ENCODE peak calls at places on chromosomes 3 and 15, in four cellular contexts. One of them, this sample, is unnamed.

GRCh38 chr15:35427496-35427895 is 118.5 kb downstream of the DPH6 start:
- DNase-seq in adrenal gland: no peak
- DNase-seq in cardiac muscle cell: no peak
- DNase-seq in uterus: no peak
- DNase-seq in this sample: no peak

GRCh38 chr15:90956551-90957104 is 1.9 kb downstream of the RCCD1 start:
- DNase-seq in cardiac muscle cell: peak
- DNase-seq in uterus: peak
- DNase-seq in adrenal gland: peak
- DNase-seq in this sample: no peak

GRCh38 chr3:51539291-51539891 is 872 bp downstream of the RAD54L2 start:
- DNase-seq in uterus: peak
- DNase-seq in cardiac muscle cell: peak
- DNase-seq in adrenal gland: peak
- DNase-seq in this sample: peak

GRCh38 chr15:51077565-51078153 is 17.0 kb downstream of the TNFAIP8L3 start:
- DNase-seq in cardiac muscle cell: peak
- DNase-seq in adrenal gland: peak
- DNase-seq in uterus: peak
- DNase-seq in this sample: no peak

GRCh38 chr3:56188201-56188600 is 280.1 kb downstream of the ERC2 start:
- DNase-seq in uterus: no peak
- DNase-seq in adrenal gland: no peak
- DNase-seq in cardiac muscle cell: no peak
- DNase-seq in this sample: no peak

GRCh38 chr3:125165948-125166553 is 46.5 kb downstream of the SLC12A8 start:
- DNase-seq in uterus: no peak
- DNase-seq in adrenal gland: no peak
- DNase-seq in cardiac muscle cell: no peak
- DNase-seq in this sample: no peak

GRCh38 chr15:31552482-31553099 is 226.0 kb downstream of the KLF13 start:
- DNase-seq in cardiac muscle cell: peak
- DNase-seq in uterus: no peak
- DNase-seq in adrenal gland: no peak
- DNase-seq in this sample: no peak

GRCh38 chr3:154243353-154243752 is 80.9 kb downstream of the DHX36 start:
- DNase-seq in cardiac muscle cell: peak
- DNase-seq in uterus: no peak
- DNase-seq in adrenal gland: no peak
- DNase-seq in this sample: peak

GRCh38 chr3:9704343-9705322 is 1.0 kb downstream of the CPNE9 start:
- DNase-seq in cardiac muscle cell: peak
- DNase-seq in uterus: peak
- DNase-seq in adrenal gland: peak
- DNase-seq in this sample: no peak

GRCh38 chr15:44726568-44727461 is 9.5 kb upstream of the TRIM69 start:
- DNase-seq in uterus: peak
- DNase-seq in adrenal gland: peak
- DNase-seq in cardiac muscle cell: peak
- DNase-seq in this sample: peak

GRCh38 chr15:91444656-91445055 is 344.6 kb downstream of the SV2B start:
- DNase-seq in cardiac muscle cell: no peak
- DNase-seq in adrenal gland: no peak
- DNase-seq in uterus: no peak
- DNase-seq in this sample: peak

GRCh38 chr3:36488077-36488789 is 107.9 kb downstream of the STAC start:
- DNase-seq in cardiac muscle cell: peak
- DNase-seq in adrenal gland: no peak
- DNase-seq in uterus: no peak
- DNase-seq in this sample: no peak

GRCh38 chr3:128177865-128178264 is 24.6 kb downstream of the EEFSEC start:
- DNase-seq in cardiac muscle cell: no peak
- DNase-seq in uterus: no peak
- DNase-seq in adrenal gland: no peak
- DNase-seq in this sample: no peak
- H3K4me3 ChIP-seq in cardiac muscle cell: no peak
- H3K4me3 ChIP-seq in uterus: peak
- H3K4me3 ChIP-seq in adrenal gland: no peak
- H3K4me3 ChIP-seq in this sample: no peak

GRCh38 chr3:188916934-188917391 is 254.8 kb upstream of the TPRG1 start:
- DNase-seq in uterus: no peak
- DNase-seq in adrenal gland: no peak
- DNase-seq in cardiac muscle cell: peak
- DNase-seq in this sample: no peak

GRCh38 chr3:188913084-188913483 is 258.7 kb upstream of the TPRG1 start:
- DNase-seq in adrenal gland: no peak
- DNase-seq in uterus: no peak
- DNase-seq in cardiac muscle cell: no peak
- DNase-seq in this sample: no peak

GRCh38 chr3:188914556-188914955 is 257.2 kb upstream of the TPRG1 start:
- DNase-seq in cardiac muscle cell: peak
- DNase-seq in adrenal gland: no peak
- DNase-seq in uterus: no peak
- DNase-seq in this sample: no peak

GRCh38 chr3:188918086-188918485 is 253.7 kb upstream of the TPRG1 start:
- DNase-seq in cardiac muscle cell: peak
- DNase-seq in adrenal gland: no peak
- DNase-seq in uterus: no peak
- DNase-seq in this sample: no peak

GRCh38 chr3:188915137-188915536 is 256.6 kb upstream of the TPRG1 start:
- DNase-seq in uterus: no peak
- DNase-seq in adrenal gland: no peak
- DNase-seq in cardiac muscle cell: peak
- DNase-seq in this sample: no peak
- TF ChIP-seq CTCF in uterus: no peak
- TF ChIP-seq CTCF in adrenal gland: no peak
- TF ChIP-seq CTCF in cardiac muscle cell: no peak
- TF ChIP-seq CTCF in this sample: no peak

GRCh38 chr3:170738756-170739155 is 131.2 kb downstream of the RPL22L1 start:
- DNase-seq in cardiac muscle cell: no peak
- DNase-seq in adrenal gland: no peak
- DNase-seq in uterus: no peak
- DNase-seq in this sample: no peak

GRCh38 chr3:170735821-170736220 is 134.2 kb downstream of the RPL22L1 start:
- DNase-seq in cardiac muscle cell: no peak
- DNase-seq in uterus: no peak
- DNase-seq in adrenal gland: no peak
- DNase-seq in this sample: no peak

GRCh38 chr3:170739410-170739809 is 130.6 kb downstream of the RPL22L1 start:
- DNase-seq in uterus: no peak
- DNase-seq in cardiac muscle cell: no peak
- DNase-seq in adrenal gland: no peak
- DNase-seq in this sample: no peak

GRCh38 chr3:170740285-170740684 is 129.7 kb downstream of the RPL22L1 start:
- DNase-seq in cardiac muscle cell: no peak
- DNase-seq in uterus: no peak
- DNase-seq in adrenal gland: no peak
- DNase-seq in this sample: no peak

DNA sequence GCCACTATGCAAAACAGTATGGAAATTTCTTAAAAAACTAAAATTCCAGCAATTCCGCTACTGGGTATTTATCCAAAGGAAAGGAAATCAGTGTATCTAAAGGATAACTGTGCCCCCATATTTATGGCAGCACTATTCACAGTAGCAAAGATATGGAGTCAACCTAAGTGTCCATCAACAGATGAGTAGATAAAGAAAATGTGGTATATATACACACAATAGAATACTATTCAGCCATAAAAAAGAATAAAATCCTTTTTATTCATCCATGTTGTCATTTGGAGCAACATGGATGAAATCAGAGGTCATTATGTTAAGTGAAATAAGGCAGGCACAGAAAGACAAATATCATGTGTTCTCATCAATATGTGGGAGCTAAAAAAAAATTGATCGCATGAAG is 132.2 kb downstream of the RPL22L1 start:
- DNase-seq in cardiac muscle cell: no peak
- DNase-seq in uterus: no peak
- DNase-seq in adrenal gland: no peak
- DNase-seq in this sample: no peak
- H3K4me3 ChIP-seq in cardiac muscle cell: no peak
- H3K4me3 ChIP-seq in uterus: no peak
- H3K4me3 ChIP-seq in adrenal gland: no peak
- H3K4me3 ChIP-seq in this sample: no peak

GRCh38 chr15:72402726-72403125 is 4.6 kb downstream of the TMEM202 start:
- DNase-seq in uterus: no peak
- DNase-seq in cardiac muscle cell: no peak
- DNase-seq in adrenal gland: no peak
- DNase-seq in this sample: no peak

GRCh38 chr15:72406936-72407335 is 8.8 kb downstream of the TMEM202 start:
- DNase-seq in cardiac muscle cell: no peak
- DNase-seq in adrenal gland: no peak
- DNase-seq in uterus: no peak
- DNase-seq in this sample: no peak

GRCh38 chr15:72398648-72399047 is 543 bp downstream of the TMEM202 start:
- DNase-seq in adrenal gland: peak
- DNase-seq in uterus: no peak
- DNase-seq in cardiac muscle cell: no peak
- DNase-seq in this sample: no peak

GRCh38 chr15:72404356-72404755 is 6.3 kb downstream of the TMEM202 start:
- DNase-seq in adrenal gland: no peak
- DNase-seq in cardiac muscle cell: no peak
- DNase-seq in uterus: no peak
- DNase-seq in this sample: no peak
- TF ChIP-seq CTCF in adrenal gland: no peak
- TF ChIP-seq CTCF in cardiac muscle cell: no peak
- TF ChIP-seq CTCF in uterus: no peak
- TF ChIP-seq CTCF in this sample: no peak

GRCh38 chr15:58052334-58052733 is 13.2 kb downstream of the ALDH1A2 start:
- DNase-seq in uterus: no peak
- DNase-seq in adrenal gland: no peak
- DNase-seq in cardiac muscle cell: no peak
- DNase-seq in this sample: no peak
- H3K4me3 ChIP-seq in uterus: no peak
- H3K4me3 ChIP-seq in adrenal gland: no peak
- H3K4me3 ChIP-seq in cardiac muscle cell: no peak
- H3K4me3 ChIP-seq in this sample: no peak

DNA sequence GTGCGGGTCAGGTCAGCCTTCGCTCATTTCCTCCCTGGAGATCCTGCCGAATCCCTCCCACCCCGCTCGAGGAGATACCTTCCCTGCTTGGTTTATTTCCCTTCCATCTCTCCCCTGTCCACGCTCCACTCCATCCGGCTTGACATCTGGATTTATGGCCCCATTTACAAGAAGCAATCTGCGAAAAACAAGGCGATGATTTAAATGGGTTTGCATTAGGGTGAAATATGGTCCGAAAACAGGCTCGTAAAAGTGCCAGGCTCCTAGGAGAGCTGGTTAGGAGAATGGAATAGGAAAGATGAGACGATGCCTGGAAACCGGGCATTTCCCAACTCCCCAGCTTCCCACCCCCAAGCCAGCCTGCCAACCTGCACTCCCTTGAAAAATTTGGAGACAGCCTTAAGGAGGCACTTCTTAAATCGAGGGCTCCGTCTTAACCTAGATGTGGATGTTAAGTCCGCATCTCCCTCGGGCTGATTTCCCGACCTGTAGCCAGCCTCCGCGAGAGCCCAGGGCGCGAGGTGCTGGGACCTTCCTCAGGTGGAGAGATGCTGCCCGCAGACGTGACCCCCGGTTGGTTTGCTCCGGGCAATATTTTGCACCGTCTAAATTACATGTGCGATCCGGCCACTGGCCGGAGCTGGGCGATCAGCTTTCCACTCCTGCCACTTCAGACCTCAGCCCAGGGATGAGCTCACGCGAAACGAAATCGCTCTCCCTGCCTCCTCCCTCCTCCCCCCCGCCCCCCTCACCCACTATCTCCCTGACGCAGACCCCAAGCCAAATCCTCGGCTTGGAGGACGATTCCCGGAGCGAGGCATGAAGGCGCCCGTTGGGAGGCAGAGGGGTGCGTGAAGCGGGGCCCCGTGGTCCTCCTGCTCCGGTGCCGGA is 1.3 kb downstream of the GRM7 start:
- DNase-seq in cardiac muscle cell: no peak
- DNase-seq in uterus: no peak
- DNase-seq in adrenal gland: no peak
- DNase-seq in this sample: no peak
- TF ChIP-seq CTCF in cardiac muscle cell: no peak
- TF ChIP-seq CTCF in uterus: no peak
- TF ChIP-seq CTCF in adrenal gland: no peak
- TF ChIP-seq CTCF in this sample: no peak

GRCh38 chr15:42456539-42456938 is 34.4 kb downstream of the ZNF106 start:
- DNase-seq in uterus: no peak
- DNase-seq in adrenal gland: no peak
- DNase-seq in cardiac muscle cell: no peak
- DNase-seq in this sample: no peak

GRCh38 chr15:42461261-42461660 is 29.7 kb downstream of the ZNF106 start:
- DNase-seq in cardiac muscle cell: no peak
- DNase-seq in uterus: no peak
- DNase-seq in adrenal gland: no peak
- DNase-seq in this sample: no peak

GRCh38 chr15:42453826-42454225 is 37.1 kb downstream of the ZNF106 start:
- DNase-seq in uterus: no peak
- DNase-seq in adrenal gland: no peak
- DNase-seq in cardiac muscle cell: no peak
- DNase-seq in this sample: no peak

GRCh38 chr15:42457445-42458442 is 33.2 kb downstream of the ZNF106 start:
- DNase-seq in cardiac muscle cell: peak
- DNase-seq in uterus: peak
- DNase-seq in adrenal gland: peak
- DNase-seq in this sample: peak

GRCh38 chr15:42456971-42457370 is 34.0 kb downstream of the ZNF106 start:
- DNase-seq in adrenal gland: peak
- DNase-seq in uterus: no peak
- DNase-seq in cardiac muscle cell: peak
- DNase-seq in this sample: no peak
- H3K4me3 ChIP-seq in adrenal gland: no peak
- H3K4me3 ChIP-seq in uterus: peak
- H3K4me3 ChIP-seq in cardiac muscle cell: no peak
- H3K4me3 ChIP-seq in this sample: peak

GRCh38 chr3:69791919-69792399 is 52.7 kb downstream of the MITF start:
- DNase-seq in adrenal gland: no peak
- DNase-seq in cardiac muscle cell: peak
- DNase-seq in uterus: no peak
- DNase-seq in this sample: no peak
- TF ChIP-seq CTCF in adrenal gland: peak
- TF ChIP-seq CTCF in cardiac muscle cell: peak
- TF ChIP-seq CTCF in uterus: peak
- TF ChIP-seq CTCF in this sample: peak

GRCh38 chr3:22960326-22960984 is 242.7 kb upstream of the UBE2E2 start:
- DNase-seq in cardiac muscle cell: peak
- DNase-seq in uterus: peak
- DNase-seq in adrenal gland: peak
- DNase-seq in this sample: no peak
- H3K4me3 ChIP-seq in cardiac muscle cell: no peak
- H3K4me3 ChIP-seq in uterus: no peak
- H3K4me3 ChIP-seq in adrenal gland: no peak
- H3K4me3 ChIP-seq in this sample: no peak

GRCh38 chr3:136817448-136817847 is 1.5 kb upstream of the SLC35G2 start:
- DNase-seq in adrenal gland: no peak
- DNase-seq in uterus: no peak
- DNase-seq in cardiac muscle cell: no peak
- DNase-seq in this sample: no peak

GRCh38 chr3:136819784-136820640 is 1.1 kb downstream of the SLC35G2 start:
- DNase-seq in uterus: peak
- DNase-seq in cardiac muscle cell: peak
- DNase-seq in adrenal gland: peak
- DNase-seq in this sample: no peak

GRCh38 chr3:136818191-136818850 is 605 bp upstream of the SLC35G2 start:
- DNase-seq in cardiac muscle cell: peak
- DNase-seq in uterus: peak
- DNase-seq in adrenal gland: peak
- DNase-seq in this sample: peak

GRCh38 chr3:136818851-136819783 is at the start of gene SLC35G2:
- DNase-seq in cardiac muscle cell: peak
- DNase-seq in adrenal gland: peak
- DNase-seq in uterus: peak
- DNase-seq in this sample: no peak
- TF ChIP-seq CTCF in cardiac muscle cell: peak
- TF ChIP-seq CTCF in adrenal gland: no peak
- TF ChIP-seq CTCF in uterus: no peak
- TF ChIP-seq CTCF in this sample: peak